ENCODE peak calls at places on chromosomes 3 and 15, in nine cellular contexts. H is endodermal cell; K is thoracic aorta; F is CD4-positive, CD25-positive, alpha-beta regulatory T cell; U is BE2C; P is PC-3; X is stomach; D is adrenal gland; S is IMR-90. E is an unnamed sample. For H3K27me3 and H3K36me3, the result is how much of the 10 kb centered on the place peaks cover.

GRCh38 chr15:100241572-100242479 is 99.9 kb downstream of the ADAMTS17 start:
- DNase-seq in H (peak), K (peak), F (no peak), U (peak), P (peak), X (no peak), D (peak), S (no peak), E (peak)

GRCh38 chr3:57733790-57734189 is 22.3 kb upstream of the SLMAP start:
- DNase-seq in H (no peak), K (no peak), F (no peak), U (no peak), P (peak), X (no peak), D (no peak), S (peak), E (no peak)

GRCh38 chr3:104353951-104354350 is 1012.8 kb upstream of the ALCAM start:
- DNase-seq in H (no peak), K (no peak), F (no peak), U (no peak), P (no peak), X (no peak), D (no peak), S (no peak), E (no peak)

GRCh38 chr15:96331141-96331941 is 841 bp downstream of the NR2F2 start:
- DNase-seq in H (peak), K (no peak), F (no peak), U (peak), P (peak), X (no peak), D (peak), S (no peak), E (peak)

GRCh38 chr3:48057521-48057920 is 41.3 kb upstream of the MAP4 start:
- DNase-seq in H (no peak), K (no peak), F (no peak), U (no peak), P (no peak), X (no peak), D (no peak), S (no peak), E (no peak)

GRCh38 chr3:193335031-193335430 is 43.5 kb downstream of the ATP13A5 start:
- DNase-seq in H (no peak), K (no peak), F (no peak), U (no peak), P (peak), X (no peak), D (no peak), S (no peak), E (no peak)

GRCh38 chr3:14358426-14359211 is 43.8 kb upstream of the SLC6A6 start:
- DNase-seq in H (no peak), K (no peak), F (no peak), U (no peak), P (no peak), X (peak), D (no peak), S (peak), E (peak)

GRCh38 chr3:188006726-188007393 is 147.1 kb upstream of the LPP start:
- DNase-seq in H (no peak), K (no peak), F (no peak), U (peak), P (peak), X (no peak), D (no peak), S (no peak), E (peak)

GRCh38 chr3:68972358-68972979 is 40.1 kb upstream of the TAFA4 start:
- DNase-seq in H (peak), K (no peak), F (peak), U (peak), P (peak), X (no peak), D (peak), S (peak), E (peak)

GRCh38 chr3:108818404-108818803 is 4.2 kb upstream of the TRAT1 start:
- DNase-seq in H (peak), K (no peak), F (peak), U (peak), P (peak), X (peak), D (no peak), S (peak), E (peak)

GRCh38 chr3:45321607-45322391 is 66.6 kb upstream of the LARS2 start:
- DNase-seq in H (peak), K (no peak), F (no peak), U (no peak), P (no peak), X (no peak), D (peak), S (no peak), E (no peak)

GRCh38 chr15:83784975-83785374 is 131.1 kb downstream of the ADAMTSL3 start:
- DNase-seq in H (no peak), K (no peak), F (no peak), U (no peak), P (peak), X (no peak), D (no peak), S (peak), E (peak)

GRCh38 chr15:80494311-80494710 is 90.1 kb downstream of the ARNT2 start:
- DNase-seq in H (peak), K (no peak), F (no peak), U (no peak), P (peak), X (no peak), D (no peak), S (peak), E (peak)

GRCh38 chr15:59594493-59594942 is 17.1 kb upstream of the GCNT3 start:
- DNase-seq in H (no peak), K (no peak), F (no peak), U (no peak), P (peak), X (no peak), D (peak), S (peak), E (peak)

GRCh38 chr15:51726302-51727073 is 11.0 kb downstream of the LYSMD2 start:
- DNase-seq in H (peak), K (no peak), F (no peak), U (peak), P (peak), X (no peak), D (peak), S (peak), E (peak)

GRCh38 chr3:30311781-30312180 is 294.6 kb upstream of the TGFBR2 start:
- DNase-seq in H (no peak), K (no peak), F (no peak), U (no peak), P (no peak), X (peak), D (no peak), S (no peak), E (no peak)

GRCh38 chr3:183807881-183808280 is 17.5 kb downstream of the MAP6D1 start:
- DNase-seq in H (no peak), K (no peak), F (no peak), U (no peak), P (no peak), X (no peak), D (no peak), S (no peak), E (no peak)

GRCh38 chr3:4722103-4722502 is 229.0 kb downstream of the ITPR1 start:
- DNase-seq in H (no peak), K (no peak), F (no peak), U (no peak), P (peak), X (no peak), D (peak), S (peak), E (peak)

GRCh38 chr3:194748229-194748628 is 62.5 kb downstream of the FAM43A start:
- DNase-seq in H (no peak), K (no peak), F (no peak), U (no peak), P (no peak), X (no peak), D (no peak), S (no peak), E (no peak)

GRCh38 chr3:39290255-39290654 is 10.4 kb upstream of the CX3CR1 start:
- DNase-seq in H (no peak), K (no peak), F (no peak), U (no peak), P (no peak), X (no peak), D (no peak), S (no peak), E (no peak)

GRCh38 chr3:20057612-20058180 is 17.4 kb downstream of the KAT2B start:
- DNase-seq in H (no peak), K (no peak), F (no peak), U (no peak), P (no peak), X (no peak), D (no peak), S (no peak), E (no peak)
- H3K27me3 ChIP-seq in H (under half), K (under half), F (under half), U (under half), P (under half), X (under half), D (under half), S (under half), E (under half)

GRCh38 chr3:72378287-72378686 is 470.0 kb downstream of the SHQ1 start:
- DNase-seq in H (no peak), K (no peak), F (no peak), U (no peak), P (no peak), X (no peak), D (no peak), S (no peak), E (no peak)

GRCh38 chr3:72375237-72376154 is 472.7 kb downstream of the SHQ1 start:
- DNase-seq in H (no peak), K (no peak), F (peak), U (no peak), P (no peak), X (no peak), D (no peak), S (no peak), E (no peak)

GRCh38 chr3:72380193-72380592 is 468.1 kb downstream of the SHQ1 start:
- DNase-seq in H (no peak), K (no peak), F (no peak), U (no peak), P (peak), X (no peak), D (no peak), S (peak), E (no peak)

GRCh38 chr3:72379500-72380187 is 468.6 kb downstream of the SHQ1 start:
- DNase-seq in H (no peak), K (no peak), F (no peak), U (no peak), P (no peak), X (no peak), D (no peak), S (no peak), E (no peak)

GRCh38 chr3:72376917-72377710 is 471.1 kb downstream of the SHQ1 start:
- DNase-seq in H (no peak), K (no peak), F (no peak), U (no peak), P (no peak), X (no peak), D (no peak), S (no peak), E (no peak)
- H3K36me3 ChIP-seq in H (under half), K (under half), F (under half), U (under half), P (under half), X (under half), D (under half), S (under half), E (under half)

DNA sequence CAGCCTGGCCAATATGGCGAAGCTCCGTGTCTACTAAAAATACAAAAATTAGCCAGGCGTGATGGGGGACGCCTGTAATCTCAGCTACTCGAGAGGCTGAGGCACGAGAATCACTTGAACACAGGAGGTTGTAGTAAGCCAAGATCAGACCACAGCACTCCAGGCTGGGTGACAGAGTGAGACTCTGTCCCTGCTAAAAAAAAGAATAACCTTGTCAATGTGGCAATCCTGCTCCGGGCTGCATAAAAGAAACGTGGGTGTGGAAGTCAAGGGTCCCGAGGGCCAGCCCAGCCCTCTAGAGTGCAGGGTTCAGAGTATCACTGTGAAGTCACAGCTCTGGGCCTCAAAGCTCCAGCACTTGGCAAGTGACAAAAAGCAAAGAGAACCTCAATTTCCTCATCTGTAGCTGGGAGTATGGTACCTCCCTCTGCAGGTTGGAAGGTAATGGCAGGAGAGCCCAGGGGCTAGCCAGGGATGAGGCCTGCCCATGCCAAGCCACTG is 73.5 kb upstream of the IQSEC1 start:
- DNase-seq in H (peak), K (no peak), F (no peak), U (no peak), P (no peak), X (no peak), D (no peak), S (no peak), E (no peak)
- H3K27me3 ChIP-seq in H (under half), K (under half), F (under half), U (under half), P (under half), X (under half), D (under half), S (under half), E (under half)

GRCh38 chr15:48592221-48592731 is 53.2 kb downstream of the FBN1 start:
- DNase-seq in H (no peak), K (no peak), F (no peak), U (no peak), P (no peak), X (no peak), D (no peak), S (peak), E (no peak)

GRCh38 chr15:48595988-48596387 is 49.5 kb downstream of the FBN1 start:
- DNase-seq in H (no peak), K (no peak), F (no peak), U (no peak), P (no peak), X (no peak), D (no peak), S (no peak), E (no peak)

GRCh38 chr15:48592929-48593328 is 52.6 kb downstream of the FBN1 start:
- DNase-seq in H (no peak), K (no peak), F (no peak), U (peak), P (no peak), X (no peak), D (no peak), S (no peak), E (no peak)

GRCh38 chr15:48596841-48597240 is 48.7 kb downstream of the FBN1 start:
- DNase-seq in H (no peak), K (no peak), F (no peak), U (no peak), P (no peak), X (no peak), D (no peak), S (no peak), E (no peak)

DNA sequence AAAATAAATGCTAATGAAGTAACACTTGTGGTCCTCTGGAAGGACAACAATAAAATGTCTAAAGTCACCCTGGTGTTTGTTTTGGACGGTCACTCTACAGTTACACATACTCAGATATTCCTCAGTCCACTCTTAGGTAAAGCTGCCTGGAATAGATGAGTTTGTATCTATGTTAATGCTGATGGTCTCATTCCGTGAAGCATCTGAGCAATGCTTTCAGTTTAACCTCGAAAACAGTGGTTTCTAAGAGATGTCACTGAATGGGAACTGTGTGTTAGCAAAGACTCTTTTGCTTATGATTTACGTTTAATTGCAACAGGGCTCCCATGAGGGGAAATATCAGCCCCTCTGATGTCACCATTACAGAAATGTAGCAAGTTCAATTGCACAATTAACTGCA is 49.1 kb downstream of the FBN1 start:
- DNase-seq in H (no peak), K (no peak), F (no peak), U (no peak), P (no peak), X (no peak), D (no peak), S (no peak), E (no peak)
- H3K36me3 ChIP-seq in H (under half), K (under half), F (under half), U (under half), P (under half), X (under half), D (under half), S (under half), E (half or more)

E was measured in MG63.